ENCODE peak calls at places on chromosome 12, in ten cellular contexts. U is CD8-positive, alpha-beta T cell; P is Panc1; H is psoas muscle; V is choroid plexus epithelial cell; W is left lung; R is ovary; N is foreskin fibroblast; L is endothelial cell of umbilical vein; E is uterus. O is an unnamed sample.

GRCh38 chr12:116113398-116114130 is 163.9 kb downstream of the MED13L start:
- DNase-seq in R (no peak), L (no peak), V (no peak), N (no peak), U (no peak), E (no peak), H (no peak), W (no peak), P (no peak), O (no peak)

GRCh38 chr12:42854826-42855225 is 265.3 kb upstream of the PRICKLE1 start:
- DNase-seq in E (no peak), H (no peak), L (no peak), R (no peak), U (no peak), N (no peak), P (no peak), V (no peak), W (no peak), O (no peak)

GRCh38 chr12:108826807-108827721 is 30.3 kb downstream of the SSH1 start:
- DNase-seq in U (no peak), P (no peak), E (no peak), L (peak; percentile 58), V (no peak), R (no peak), N (peak; percentile 46), H (no peak), W (no peak), O (no peak)

GRCh38 chr12:104910196-104910840 is 47.8 kb downstream of the SLC41A2 start:
- DNase-seq in H (no peak), E (no peak), V (peak; percentile 48), P (no peak), L (no peak), W (no peak), R (no peak), U (no peak), N (peak; percentile 67), O (peak; percentile 24)

GRCh38 chr12:95790912-95791849 is 617 bp upstream of the NTN4 start:
- DNase-seq in W (peak; percentile 83), U (peak; percentile 35), N (peak; percentile 62), R (peak; percentile 50), V (no peak), E (no peak), H (peak; percentile 58), P (no peak), L (peak; percentile 46), O (no peak)

GRCh38 chr12:91836696-91837095 is 308.9 kb downstream of the BTG1 start:
- DNase-seq in U (no peak), E (no peak), R (no peak), H (no peak), L (no peak), V (no peak), W (no peak), P (no peak), N (no peak), O (no peak)

GRCh38 chr12:56169225-56169759 is 11.1 kb downstream of the MYL6 start:
- DNase-seq in N (no peak), E (no peak), U (no peak), W (no peak), V (no peak), P (no peak), R (no peak), H (no peak), L (no peak), O (no peak)

GRCh38 chr12:87952850-87953249 is 76.4 kb downstream of the C12orf50 start:
- DNase-seq in H (no peak), E (no peak), U (no peak), W (no peak), L (no peak), R (no peak), P (no peak), N (no peak), V (peak; percentile 22), O (no peak)

GRCh38 chr12:89413234-89413633 is 60.9 kb upstream of the DUSP6 start:
- DNase-seq in E (no peak), N (no peak), R (no peak), U (no peak), H (no peak), W (no peak), P (no peak), L (no peak), V (no peak), O (no peak)

GRCh38 chr12:40819427-40820108 is 127.3 kb downstream of the CNTN1 start:
- DNase-seq in E (no peak), W (peak; percentile 55), L (no peak), U (no peak), H (peak; percentile 57), P (no peak), R (peak; percentile 25), N (no peak), V (no peak), O (no peak)

GRCh38 chr12:21220266-21220665 is 89.3 kb downstream of the SLCO1B1 start:
- DNase-seq in W (no peak), P (no peak), L (no peak), U (no peak), E (no peak), V (no peak), R (no peak), N (no peak), H (no peak), O (no peak)

DNA sequence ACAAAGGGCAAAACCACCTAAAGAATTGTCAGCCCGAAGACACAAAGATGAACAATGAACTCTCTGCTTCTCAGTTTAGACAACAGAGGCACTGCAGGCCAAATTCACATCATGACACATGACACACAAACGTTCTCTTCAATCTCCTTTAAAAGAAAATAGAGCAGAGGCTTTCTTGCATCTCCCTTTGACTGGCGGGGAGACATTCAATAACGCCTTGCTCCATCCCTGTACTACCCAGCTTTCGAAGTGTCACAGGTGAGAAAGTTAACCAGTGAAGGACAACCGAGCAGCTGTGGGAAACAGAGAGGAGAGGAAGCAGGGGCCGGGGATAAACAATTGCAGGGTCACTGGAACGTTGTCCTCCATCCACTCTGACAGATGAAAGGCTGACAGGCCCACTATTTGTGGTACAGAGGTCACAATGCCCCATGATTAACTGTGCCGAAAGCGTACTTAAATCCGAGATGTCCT is 130.8 kb downstream of the PHLDA1 start:
- DNase-seq in P (no peak), U (no peak), L (no peak), V (no peak), R (no peak), E (no peak), H (no peak), W (no peak), N (no peak), O (no peak)
- TF ChIP-seq CTCF in P (no peak), U (no peak), L (no peak), V (no peak), R (no peak), E (no peak), H (no peak), W (no peak), N (no peak), O (no peak)

DNA sequence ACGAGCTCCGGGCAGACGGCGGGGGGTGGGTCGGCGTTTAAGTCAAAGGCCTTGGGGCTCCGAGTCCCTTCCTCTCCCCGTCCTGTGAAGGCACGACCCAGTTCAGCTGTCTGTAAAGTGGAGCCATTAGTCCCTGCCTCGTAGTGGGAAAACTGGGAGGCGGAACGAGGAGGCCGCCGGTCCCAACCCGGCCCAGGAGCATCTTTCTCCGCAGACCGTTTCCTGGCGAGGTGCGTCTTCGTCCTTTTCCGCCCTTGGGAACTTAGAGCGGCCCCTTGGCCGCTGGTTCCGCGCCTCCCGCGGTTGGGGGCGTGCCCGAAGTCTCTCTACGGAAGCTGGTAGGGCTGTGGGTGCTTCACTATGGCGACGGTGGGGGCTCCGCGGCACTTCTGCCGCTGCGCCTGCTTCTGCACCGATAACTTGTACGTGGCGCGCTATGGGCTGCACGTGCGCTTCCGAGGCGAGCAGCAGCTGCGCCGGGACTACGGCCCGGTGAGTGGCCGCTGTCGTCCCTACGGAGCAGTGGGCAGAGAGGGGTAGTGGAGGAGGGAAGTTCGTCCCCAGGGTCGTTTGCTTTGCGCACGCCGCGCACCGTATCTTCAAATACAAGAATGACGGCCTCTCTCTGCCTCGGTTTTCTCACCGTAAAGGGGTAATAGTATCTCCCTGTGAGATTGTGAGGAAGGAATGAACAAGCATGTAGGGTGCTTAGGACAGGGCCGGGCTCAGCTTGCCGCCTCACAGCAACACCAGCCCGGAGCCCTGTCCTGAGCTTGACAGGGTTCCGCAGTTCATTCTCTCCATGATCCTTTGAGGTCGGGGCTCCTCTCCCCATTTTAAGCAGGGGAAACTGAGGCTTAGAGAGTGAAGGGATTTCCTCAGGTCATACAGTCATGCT is at the start of gene OGFOD2:
- DNase-seq in E (peak; percentile 89), H (peak; percentile 96), N (peak; percentile 97), L (peak; percentile 88), V (peak; percentile 93), W (peak; percentile 97), R (peak; percentile 88), U (peak; percentile 95), P (no peak), O (peak; percentile 81)
- TF ChIP-seq CTCF in E (no peak), H (no peak), N (no peak), L (no peak), V (no peak), W (no peak), R (no peak), U (no peak), P (no peak), O (peak; percentile 35)

DNA sequence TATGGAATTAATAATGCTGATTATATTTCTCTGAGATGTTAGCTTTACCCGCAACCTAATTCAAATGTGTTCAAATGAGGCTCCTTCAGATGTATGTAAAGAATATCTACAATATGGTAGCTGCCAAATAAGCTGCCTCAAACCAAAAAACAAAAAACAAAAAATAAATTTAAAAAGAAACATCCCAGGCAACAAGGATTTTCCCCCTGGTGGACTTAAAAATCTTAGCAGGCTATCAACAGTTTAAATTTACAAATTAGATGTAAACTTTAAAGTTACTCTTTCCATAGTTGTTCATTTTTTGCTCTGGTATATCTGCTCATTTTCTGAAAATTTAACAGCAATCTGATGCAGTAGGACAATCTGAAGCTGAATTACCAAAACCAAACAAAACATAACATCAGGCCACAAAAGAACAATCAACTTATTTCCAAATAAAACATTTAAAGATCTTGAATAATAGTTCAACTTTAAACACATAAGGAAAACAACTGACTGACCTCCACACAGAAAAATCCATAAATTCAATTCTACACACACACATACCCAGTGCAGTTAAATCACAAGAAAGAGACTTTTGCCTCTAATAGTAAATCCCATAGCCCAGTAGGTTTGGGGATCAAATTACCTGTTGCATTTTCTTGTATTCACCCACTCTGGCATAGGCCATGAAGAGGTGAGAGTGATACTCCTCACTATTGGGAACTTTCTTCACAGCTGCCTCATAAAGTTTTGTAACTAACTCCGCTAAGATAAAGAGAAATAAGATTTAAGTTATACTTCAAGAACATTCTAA is 21.3 kb downstream of the NAA25 start:
- DNase-seq in R (no peak), P (no peak), H (no peak), U (no peak), L (no peak), V (no peak), N (peak; percentile 16), W (no peak), E (no peak), O (no peak)
- TF ChIP-seq CTCF in R (no peak), P (no peak), H (no peak), U (no peak), L (no peak), V (peak; percentile 33), N (no peak), W (no peak), E (no peak), O (no peak)

DNA sequence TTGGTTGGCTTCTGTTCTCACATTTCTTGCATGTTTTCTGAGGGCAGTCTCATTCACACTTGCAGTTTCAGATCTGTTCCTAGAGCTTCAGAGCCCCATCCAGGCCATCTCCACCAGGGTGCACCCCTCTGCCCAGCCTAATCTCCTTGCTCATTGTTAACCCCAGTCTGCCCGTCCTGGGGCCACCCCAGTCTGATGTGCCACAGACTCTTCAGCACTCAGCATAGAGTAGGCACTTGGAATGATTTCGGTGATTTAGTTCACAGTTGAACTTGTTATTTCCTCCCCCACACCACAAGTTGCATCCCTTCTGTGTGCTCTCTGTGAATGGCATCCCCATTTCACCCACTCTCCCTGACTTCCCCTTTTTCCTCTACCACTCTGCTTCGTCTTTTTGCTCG is 41.3 kb downstream of the ANO6 start:
- DNase-seq in N (no peak), P (no peak), E (no peak), L (no peak), W (no peak), R (no peak), V (no peak), U (no peak), H (no peak), O (no peak)
- TF ChIP-seq CTCF in N (no peak), P (peak; percentile 5), E (no peak), L (no peak), W (no peak), R (no peak), V (no peak), U (no peak), H (no peak), O (no peak)